ENCODE peak calls at places on chromosomes 7 and 10, in five cellular contexts. P is MM.1S, Q is PC-3, D is hepatocyte, Z is neural progenitor cell. S is an unnamed sample.

GRCh38 chr10:119003572-119004289 is 25.8 kb upstream of the NANOS1 start:
- DNase-seq in P (no peak), Q (no peak), D (no peak), Z (no peak), S (no peak)

GRCh38 chr7:768881-769504 is 41.9 kb upstream of the PRKAR1B start:
- DNase-seq in P (no peak), D (peak; percentile 22), Z (peak; percentile 68), Q (no peak), S (no peak)

GRCh38 chr10:78623577-78624215 is 445.1 kb upstream of the ZMIZ1 start:
- DNase-seq in D (peak; percentile 79), Z (no peak), P (no peak), Q (peak; percentile 99), S (peak; percentile 87)

GRCh38 chr10:72015868-72016267 is 51.7 kb downstream of the CHST3 start:
- DNase-seq in D (no peak), Q (no peak), Z (no peak), P (no peak), S (no peak)

GRCh38 chr10:128861018-128861565 is 605.9 kb upstream of the MGMT start:
- DNase-seq in Z (no peak), D (no peak), P (no peak), Q (no peak), S (no peak)

GRCh38 chr7:46744957-46745699 is 824.1 kb upstream of the IGFBP3 start:
- DNase-seq in Z (no peak), Q (peak; percentile 39), P (no peak), D (no peak), S (peak; percentile 44)

GRCh38 chr7:4103352-4104091 is 578.6 kb upstream of the FOXK1 start:
- DNase-seq in D (no peak), P (no peak), Z (no peak), Q (peak; percentile 67), S (no peak)

GRCh38 chr7:42342381-42342780 is 105.4 kb upstream of the GLI3 start:
- DNase-seq in Q (no peak), D (no peak), P (no peak), Z (no peak), S (no peak)

GRCh38 chr10:117454502-117454901 is 79.3 kb upstream of the PDZD8 start:
- DNase-seq in P (no peak), Q (no peak), Z (no peak), D (no peak), S (peak; percentile 68)

GRCh38 chr10:129958118-129958685 is 5.9 kb downstream of the EBF3 start:
- DNase-seq in P (no peak), Z (peak; percentile 70), Q (no peak), D (no peak), S (no peak)

GRCh38 chr10:18260308-18260971 is 120.2 kb downstream of the CACNB2 start:
- DNase-seq in Z (peak; percentile 24), Q (no peak), P (no peak), D (no peak), S (peak; percentile 21)

GRCh38 chr10:17226891-17227303 is 1.1 kb upstream of the VIM start:
- DNase-seq in Z (peak; percentile 68), P (no peak), Q (no peak), D (no peak), S (peak; percentile 55)

GRCh38 chr10:108166401-108166800 is 1001.9 kb upstream of the SORCS1 start:
- DNase-seq in P (no peak), Q (peak; percentile 65), Z (no peak), D (no peak), S (peak; percentile 23)

GRCh38 chr7:15007507-15007906 is 105.0 kb upstream of the DGKB start:
- DNase-seq in Z (peak; percentile 58), Q (peak; percentile 53), P (no peak), D (peak; percentile 26), S (no peak)

GRCh38 chr10:62080905-62081304 is 179.4 kb downstream of the ARID5B start:
- DNase-seq in D (no peak), Z (no peak), P (no peak), Q (no peak), S (no peak)

GRCh38 chr10:15361131-15361530 is 10.0 kb downstream of the FAM171A1 start:
- DNase-seq in P (no peak), D (no peak), Z (no peak), Q (no peak), S (no peak)

GRCh38 chr7:84081973-84082522 is 112.5 kb downstream of the SEMA3A start:
- DNase-seq in D (no peak), Z (no peak), P (no peak), Q (no peak), S (no peak)

GRCh38 chr7:111301891-111302290 is 211.0 kb downstream of the LRRN3 start:
- DNase-seq in P (no peak), Z (no peak), Q (no peak), D (no peak), S (peak; percentile 1)

GRCh38 chr10:110505130-110505815 is 7.6 kb downstream of the DUSP5 start:
- DNase-seq in Q (no peak), D (no peak), Z (no peak), P (no peak), S (no peak)

GRCh38 chr7:55250313-55250712 is 114.8 kb upstream of the LANCL2 start:
- DNase-seq in Q (peak; percentile 42), D (peak; percentile 51), Z (peak; percentile 66), P (no peak), S (peak; percentile 42)

GRCh38 chr7:32501522-32501921 is 6.2 kb downstream of the AVL9 start:
- DNase-seq in D (no peak), Z (no peak), Q (peak; percentile 72), P (no peak), S (peak; percentile 81)

GRCh38 chr10:81007872-81008271 is 470.2 kb downstream of the SH2D4B start:
- DNase-seq in Z (no peak), D (no peak), P (no peak), Q (no peak), S (no peak)
- TF ChIP-seq EZH2phosphoT487 in Z (no peak), D (no peak), P (no peak), Q (no peak), S (no peak)

GRCh38 chr7:23472974-23473847 is 2.9 kb upstream of the IGF2BP3 start:
- DNase-seq in D (no peak), Q (no peak), Z (peak; percentile 53), P (no peak), S (no peak)
- H3K27me3 ChIP-seq in D (no peaks in the 10 kb centered on the region), Q (peaks cover 19% of the 10 kb centered on the region), Z (no peaks in the 10 kb centered on the region), P (peaks cover 92% of the 10 kb centered on the region), S (peaks cover 33% of the 10 kb centered on the region)

GRCh38 chr10:133461841-133462240 is 8.1 kb downstream of the SCART1 start:
- DNase-seq in Z (no peak), Q (no peak), D (no peak), P (no peak), S (no peak)
- H3K9me3 ChIP-seq in Z (no peaks in the 10 kb centered on the region), Q (no peaks in the 10 kb centered on the region), D (no peaks in the 10 kb centered on the region), P (no peaks in the 10 kb centered on the region), S (no peaks in the 10 kb centered on the region)

GRCh38 chr7:137900137-137900536 is 53.4 kb upstream of the DGKI start:
- DNase-seq in P (no peak), Q (no peak), Z (no peak), D (no peak), S (no peak)
- TF ChIP-seq EZH2phosphoT487 in P (no peak), Q (no peak), Z (no peak), D (no peak), S (no peak)

GRCh38 chr7:155529346-155529745 is 17.0 kb downstream of the CNPY1 start:
- DNase-seq in D (no peak), P (no peak), Q (no peak), Z (no peak), S (no peak)

GRCh38 chr7:155532792-155533119 is 13.6 kb downstream of the CNPY1 start:
- DNase-seq in Z (no peak), Q (no peak), D (no peak), P (no peak), S (no peak)

GRCh38 chr7:155531686-155532085 is 14.7 kb downstream of the CNPY1 start:
- DNase-seq in P (no peak), D (peak; percentile 24), Z (peak; percentile 74), Q (peak; percentile 77), S (no peak)

GRCh38 chr7:155529845-155530244 is 16.5 kb downstream of the CNPY1 start:
- DNase-seq in Q (no peak), P (no peak), Z (no peak), D (no peak), S (no peak)

GRCh38 chr7:155530601-155531000 is 15.8 kb downstream of the CNPY1 start:
- DNase-seq in Q (no peak), Z (no peak), P (no peak), D (no peak), S (no peak)
- H3K27me3 ChIP-seq in Q (peaks cover 52% of the 10 kb centered on the region), Z (peaks cover 100% of the 10 kb centered on the region), P (peaks cover 96% of the 10 kb centered on the region), D (peaks cover 80% of the 10 kb centered on the region), S (peaks cover 48% of the 10 kb centered on the region)

DNA sequence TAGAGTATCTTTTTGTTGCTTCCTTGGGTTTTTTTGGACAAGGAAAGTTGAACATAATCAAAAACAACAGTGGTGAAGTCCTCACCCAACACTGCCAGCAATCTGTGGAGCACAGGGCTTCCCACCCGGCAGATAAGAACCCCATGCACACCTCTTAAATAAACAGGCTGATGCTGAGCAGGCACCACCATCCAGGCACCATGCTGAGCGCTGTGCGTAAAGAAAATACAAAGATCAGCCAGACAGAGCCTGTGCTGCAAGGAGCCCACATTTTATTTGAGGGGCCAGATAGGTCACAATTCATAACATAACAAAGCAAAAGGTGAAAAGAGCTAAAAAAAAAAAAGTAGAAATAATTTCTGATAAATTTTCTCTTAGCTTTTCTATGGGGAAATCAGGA is 231.2 kb downstream of the PTPRN2 start:
- DNase-seq in Q (no peak), P (no peak), Z (no peak), D (no peak), S (no peak)
- H3K9me3 ChIP-seq in Q (no peaks in the 10 kb centered on the region), P (no peaks in the 10 kb centered on the region), Z (peaks cover 5% of the 10 kb centered on the region), D (no peaks in the 10 kb centered on the region), S (no peaks in the 10 kb centered on the region)

DNA sequence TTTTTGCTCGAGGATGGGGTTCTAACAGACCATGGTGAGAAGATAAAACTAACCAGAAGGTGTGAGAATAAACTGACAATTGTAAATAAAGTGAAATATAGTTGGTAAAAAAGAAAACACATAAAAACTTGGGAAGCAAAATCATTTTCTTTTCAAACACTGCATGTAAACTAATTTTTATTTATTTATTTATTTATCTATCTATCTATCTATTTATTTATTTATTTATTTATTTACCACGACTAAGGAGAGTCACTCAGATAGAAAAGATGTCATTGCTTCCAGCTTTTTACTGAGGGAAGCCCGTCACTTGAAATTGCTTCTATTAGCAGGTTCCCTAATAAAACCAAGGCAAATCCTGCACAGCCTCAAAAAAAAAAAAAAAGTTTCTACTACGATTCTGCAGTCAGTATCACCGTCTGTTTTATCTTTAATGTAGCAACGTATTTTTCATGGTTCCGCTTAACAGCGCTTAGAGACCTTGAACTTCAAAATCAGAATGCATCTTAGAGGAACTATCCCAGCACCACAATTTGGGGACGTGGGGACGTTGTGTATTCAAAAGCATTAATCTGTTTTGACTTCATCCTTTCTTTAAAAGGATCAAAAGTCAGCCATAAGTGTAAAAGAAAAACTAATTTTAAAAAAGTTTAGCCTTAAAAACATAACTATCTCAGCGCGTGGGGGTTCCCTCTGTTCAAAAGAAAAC is 33.2 kb upstream of the EBLN1 start:
- DNase-seq in P (no peak), Q (peak; percentile 31), D (no peak), Z (no peak), S (peak; percentile 40)
- TF ChIP-seq EZH2phosphoT487 in P (no peak), Q (no peak), D (no peak), Z (no peak), S (no peak)

S was measured in GM23248.